ENCODE peak calls at places on chromosomes 3 and 15, in five cellular contexts. One of them, this sample, is unnamed.

GRCh38 chr15:52252781-52253180 is 42.8 kb downstream of the MYO5C start:
- DNase-seq in bronchial epithelial cell: peak
- DNase-seq in epithelial cell of esophagus: peak
- DNase-seq in ascending aorta: no peak
- DNase-seq in fibroblast of lung: peak
- DNase-seq in this sample: no peak

GRCh38 chr3:191393146-191393545 is 62.8 kb upstream of the UTS2B start:
- DNase-seq in bronchial epithelial cell: no peak
- DNase-seq in epithelial cell of esophagus: no peak
- DNase-seq in ascending aorta: no peak
- DNase-seq in fibroblast of lung: no peak
- DNase-seq in this sample: no peak

GRCh38 chr3:180802837-180803236 is 109.6 kb upstream of the FXR1 start:
- DNase-seq in bronchial epithelial cell: peak
- DNase-seq in epithelial cell of esophagus: peak
- DNase-seq in ascending aorta: no peak
- DNase-seq in fibroblast of lung: peak
- DNase-seq in this sample: no peak

GRCh38 chr3:34634939-34635338 is 836.5 kb downstream of the PDCD6IP start:
- DNase-seq in bronchial epithelial cell: no peak
- DNase-seq in epithelial cell of esophagus: no peak
- DNase-seq in ascending aorta: no peak
- DNase-seq in fibroblast of lung: no peak
- DNase-seq in this sample: no peak

GRCh38 chr3:122824465-122825379 is 29.9 kb downstream of the SLC49A4 start:
- DNase-seq in bronchial epithelial cell: peak
- DNase-seq in epithelial cell of esophagus: no peak
- DNase-seq in ascending aorta: no peak
- DNase-seq in fibroblast of lung: peak
- DNase-seq in this sample: no peak

GRCh38 chr3:169846458-169847193 is 23.1 kb downstream of the LRRC31 start:
- DNase-seq in bronchial epithelial cell: peak
- DNase-seq in epithelial cell of esophagus: peak
- DNase-seq in ascending aorta: no peak
- DNase-seq in fibroblast of lung: peak
- DNase-seq in this sample: no peak

GRCh38 chr3:96813134-96813819 is 1.1 kb upstream of the EPHA6 start:
- DNase-seq in bronchial epithelial cell: peak
- DNase-seq in epithelial cell of esophagus: peak
- DNase-seq in ascending aorta: peak
- DNase-seq in fibroblast of lung: peak
- DNase-seq in this sample: peak

GRCh38 chr3:72137865-72138861 is 353.2 kb upstream of the PROK2 start:
- DNase-seq in bronchial epithelial cell: no peak
- DNase-seq in epithelial cell of esophagus: no peak
- DNase-seq in ascending aorta: no peak
- DNase-seq in fibroblast of lung: no peak
- DNase-seq in this sample: peak

GRCh38 chr3:127741246-127741645 is 68.5 kb downstream of the ABTB1 start:
- DNase-seq in bronchial epithelial cell: no peak
- DNase-seq in epithelial cell of esophagus: no peak
- DNase-seq in ascending aorta: no peak
- DNase-seq in fibroblast of lung: no peak
- DNase-seq in this sample: no peak

GRCh38 chr15:34304613-34305012 is 33.0 kb downstream of the SLC12A6 start:
- DNase-seq in bronchial epithelial cell: peak
- DNase-seq in epithelial cell of esophagus: no peak
- DNase-seq in ascending aorta: no peak
- DNase-seq in fibroblast of lung: peak
- DNase-seq in this sample: no peak

GRCh38 chr15:65326109-65326508 is 21.6 kb downstream of the RNU5B-1 start:
- DNase-seq in bronchial epithelial cell: no peak
- DNase-seq in epithelial cell of esophagus: peak
- DNase-seq in ascending aorta: no peak
- DNase-seq in fibroblast of lung: peak
- DNase-seq in this sample: peak

GRCh38 chr15:65910341-65910740 is 41.0 kb downstream of the RAB11A start:
- DNase-seq in bronchial epithelial cell: no peak
- DNase-seq in epithelial cell of esophagus: no peak
- DNase-seq in ascending aorta: no peak
- DNase-seq in fibroblast of lung: no peak
- DNase-seq in this sample: no peak

GRCh38 chr3:139970526-139970925 is 35.5 kb downstream of the CLSTN2 start:
- DNase-seq in bronchial epithelial cell: no peak
- DNase-seq in epithelial cell of esophagus: no peak
- DNase-seq in ascending aorta: no peak
- DNase-seq in fibroblast of lung: no peak
- DNase-seq in this sample: no peak

GRCh38 chr3:99548674-99549073 is 89.7 kb upstream of the COL8A1 start:
- DNase-seq in bronchial epithelial cell: peak
- DNase-seq in epithelial cell of esophagus: no peak
- DNase-seq in ascending aorta: no peak
- DNase-seq in fibroblast of lung: no peak
- DNase-seq in this sample: no peak

GRCh38 chr15:34721802-34722795 is 32.7 kb downstream of the GJD2 start:
- DNase-seq in bronchial epithelial cell: peak
- DNase-seq in epithelial cell of esophagus: peak
- DNase-seq in ascending aorta: peak
- DNase-seq in fibroblast of lung: peak
- DNase-seq in this sample: peak

GRCh38 chr3:123048480-123049237 is 18.2 kb upstream of the PDIA5 start:
- DNase-seq in bronchial epithelial cell: no peak
- DNase-seq in epithelial cell of esophagus: no peak
- DNase-seq in ascending aorta: no peak
- DNase-seq in fibroblast of lung: no peak
- DNase-seq in this sample: no peak

DNA sequence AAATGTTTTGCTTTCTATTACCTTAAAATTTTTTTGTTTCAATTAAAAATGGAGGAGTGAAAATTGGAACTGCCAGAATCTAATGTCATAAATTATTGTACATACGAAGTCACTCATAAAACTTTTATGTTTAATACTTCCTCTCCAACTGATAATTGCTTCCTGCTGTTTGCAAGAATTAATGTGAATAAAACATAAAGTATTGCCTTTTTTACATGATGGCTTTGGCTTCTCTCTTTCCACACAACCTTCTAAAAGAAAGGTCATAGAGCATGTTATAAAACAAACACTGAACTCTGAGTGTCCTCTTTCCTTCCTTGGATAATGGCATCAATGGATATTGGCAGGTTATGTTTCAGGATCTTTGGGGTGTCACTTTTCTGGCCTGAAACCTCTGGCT is 314.9 kb upstream of the MME start:
- DNase-seq in bronchial epithelial cell: no peak
- DNase-seq in epithelial cell of esophagus: no peak
- DNase-seq in ascending aorta: no peak
- DNase-seq in fibroblast of lung: no peak
- DNase-seq in this sample: no peak
- H3K4me3 ChIP-seq in bronchial epithelial cell: no peak
- H3K4me3 ChIP-seq in epithelial cell of esophagus: no peak
- H3K4me3 ChIP-seq in ascending aorta: no peak
- H3K4me3 ChIP-seq in fibroblast of lung: no peak
- H3K4me3 ChIP-seq in this sample: no peak

DNA sequence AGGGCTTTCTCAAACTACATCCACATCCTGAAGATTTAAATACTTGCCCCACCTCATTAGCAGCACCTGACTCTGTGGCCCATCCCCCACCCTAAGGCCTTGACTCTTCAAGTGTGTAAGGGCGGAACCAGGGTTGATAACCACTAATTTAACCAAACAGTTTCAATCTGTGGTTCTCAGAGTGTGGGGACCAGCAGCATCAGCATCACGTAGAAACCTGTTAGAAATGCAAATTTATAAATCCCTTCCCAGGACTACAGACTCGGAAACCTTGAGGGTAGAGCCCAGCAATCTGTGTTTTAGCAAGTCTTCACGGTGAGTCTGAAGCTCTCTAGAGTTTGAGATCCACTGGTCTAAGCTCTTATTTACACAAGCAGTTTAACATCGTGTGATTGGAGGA is 12.4 kb downstream of the GNB4 start:
- DNase-seq in bronchial epithelial cell: no peak
- DNase-seq in epithelial cell of esophagus: no peak
- DNase-seq in ascending aorta: no peak
- DNase-seq in fibroblast of lung: no peak
- DNase-seq in this sample: no peak
- H3K4me3 ChIP-seq in bronchial epithelial cell: no peak
- H3K4me3 ChIP-seq in epithelial cell of esophagus: no peak
- H3K4me3 ChIP-seq in ascending aorta: no peak
- H3K4me3 ChIP-seq in fibroblast of lung: no peak
- H3K4me3 ChIP-seq in this sample: no peak

GRCh38 chr3:156680243-156680930 is 6.0 kb downstream of the TIPARP start:
- DNase-seq in bronchial epithelial cell: no peak
- DNase-seq in epithelial cell of esophagus: no peak
- DNase-seq in ascending aorta: no peak
- DNase-seq in fibroblast of lung: no peak
- DNase-seq in this sample: no peak

GRCh38 chr3:156685198-156685597 is 10.8 kb downstream of the TIPARP start:
- DNase-seq in bronchial epithelial cell: peak
- DNase-seq in epithelial cell of esophagus: peak
- DNase-seq in ascending aorta: no peak
- DNase-seq in fibroblast of lung: no peak
- DNase-seq in this sample: no peak

GRCh38 chr3:156682491-156682890 is 8.1 kb downstream of the TIPARP start:
- DNase-seq in bronchial epithelial cell: no peak
- DNase-seq in epithelial cell of esophagus: no peak
- DNase-seq in ascending aorta: no peak
- DNase-seq in fibroblast of lung: no peak
- DNase-seq in this sample: no peak

GRCh38 chr3:156681003-156681402 is 6.6 kb downstream of the TIPARP start:
- DNase-seq in bronchial epithelial cell: peak
- DNase-seq in epithelial cell of esophagus: peak
- DNase-seq in ascending aorta: no peak
- DNase-seq in fibroblast of lung: peak
- DNase-seq in this sample: no peak

GRCh38 chr3:156682963-156683362 is 8.6 kb downstream of the TIPARP start:
- DNase-seq in bronchial epithelial cell: no peak
- DNase-seq in epithelial cell of esophagus: no peak
- DNase-seq in ascending aorta: no peak
- DNase-seq in fibroblast of lung: no peak
- DNase-seq in this sample: no peak
- H3K4me3 ChIP-seq in bronchial epithelial cell: no peak
- H3K4me3 ChIP-seq in epithelial cell of esophagus: no peak
- H3K4me3 ChIP-seq in ascending aorta: no peak
- H3K4me3 ChIP-seq in fibroblast of lung: no peak
- H3K4me3 ChIP-seq in this sample: no peak

DNA sequence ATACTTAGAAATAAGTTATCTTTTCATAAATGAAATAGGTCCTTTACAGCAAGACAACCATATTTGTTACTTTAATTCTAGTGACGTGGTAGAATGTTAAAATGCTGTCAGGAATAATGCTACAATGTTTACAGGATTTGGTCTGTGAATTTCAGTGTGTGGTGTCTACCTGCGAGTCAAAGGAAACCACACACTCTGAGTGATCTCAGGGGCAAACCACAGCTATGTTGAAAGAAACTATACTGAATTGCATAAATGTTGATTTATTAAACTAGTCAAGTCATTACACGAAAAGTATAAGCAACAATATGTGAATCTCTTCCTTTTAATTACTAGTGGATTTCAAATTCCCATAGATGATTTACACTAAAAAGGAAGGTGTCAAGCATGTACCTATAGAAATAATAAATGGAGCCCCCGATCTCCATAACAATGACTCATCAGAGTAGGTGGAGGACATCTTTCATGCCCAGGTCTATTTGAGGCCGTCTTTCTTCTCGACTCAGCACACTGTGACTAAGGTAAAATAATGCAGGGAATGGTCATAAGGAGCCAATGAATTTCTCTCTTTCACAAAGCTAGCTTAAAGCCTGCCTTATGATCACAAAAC is 463.0 kb downstream of the ERC2 start:
- DNase-seq in bronchial epithelial cell: peak
- DNase-seq in epithelial cell of esophagus: peak
- DNase-seq in ascending aorta: no peak
- DNase-seq in fibroblast of lung: peak
- DNase-seq in this sample: no peak
- H3K4me3 ChIP-seq in bronchial epithelial cell: no peak
- H3K4me3 ChIP-seq in epithelial cell of esophagus: no peak
- H3K4me3 ChIP-seq in ascending aorta: no peak
- H3K4me3 ChIP-seq in fibroblast of lung: no peak
- H3K4me3 ChIP-seq in this sample: no peak

GRCh38 chr15:69648215-69648614 is 195.6 kb downstream of the RPLP1 start:
- DNase-seq in bronchial epithelial cell: no peak
- DNase-seq in epithelial cell of esophagus: no peak
- DNase-seq in ascending aorta: no peak
- DNase-seq in fibroblast of lung: no peak
- DNase-seq in this sample: no peak
- H3K4me3 ChIP-seq in bronchial epithelial cell: no peak
- H3K4me3 ChIP-seq in epithelial cell of esophagus: no peak
- H3K4me3 ChIP-seq in ascending aorta: no peak
- H3K4me3 ChIP-seq in fibroblast of lung: no peak
- H3K4me3 ChIP-seq in this sample: no peak

GRCh38 chr15:26201177-26201858 is 338.2 kb upstream of the ATP10A start:
- DNase-seq in bronchial epithelial cell: no peak
- DNase-seq in epithelial cell of esophagus: no peak
- DNase-seq in ascending aorta: no peak
- DNase-seq in fibroblast of lung: no peak
- DNase-seq in this sample: no peak

GRCh38 chr15:26197719-26198118 is 334.6 kb upstream of the ATP10A start:
- DNase-seq in bronchial epithelial cell: no peak
- DNase-seq in epithelial cell of esophagus: no peak
- DNase-seq in ascending aorta: no peak
- DNase-seq in fibroblast of lung: no peak
- DNase-seq in this sample: no peak

DNA sequence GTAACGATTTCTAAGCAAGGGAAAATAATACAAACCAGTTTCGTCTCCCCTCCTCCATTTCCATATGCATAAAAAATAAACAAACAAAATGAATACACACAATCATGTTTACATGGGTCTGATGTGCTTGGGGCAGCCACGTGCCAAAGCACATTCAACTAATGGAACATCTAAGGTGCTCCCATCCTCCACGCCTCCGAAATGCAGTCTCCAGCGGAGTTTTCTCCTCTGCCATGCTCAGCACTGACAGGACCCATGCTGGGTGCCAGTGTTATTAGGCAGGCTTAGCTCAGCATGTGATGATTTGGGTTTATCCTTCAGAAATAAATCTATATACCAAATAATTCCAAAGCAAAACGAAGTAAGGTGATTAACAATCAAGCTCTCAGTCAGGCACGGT is 337.3 kb upstream of the ATP10A start:
- DNase-seq in bronchial epithelial cell: no peak
- DNase-seq in epithelial cell of esophagus: no peak
- DNase-seq in ascending aorta: no peak
- DNase-seq in fibroblast of lung: no peak
- DNase-seq in this sample: no peak
- H3K4me3 ChIP-seq in bronchial epithelial cell: no peak
- H3K4me3 ChIP-seq in epithelial cell of esophagus: no peak
- H3K4me3 ChIP-seq in ascending aorta: no peak
- H3K4me3 ChIP-seq in fibroblast of lung: no peak
- H3K4me3 ChIP-seq in this sample: no peak

This sample was measured in heart right ventricle.